ENCODE peak calls at places on chromosomes 13 and 19, in eight cellular contexts. One of them, this sample, is unnamed.

GRCh38 chr13:109586509-109587346 is 199.7 kb downstream of the IRS2 start:
- DNase-seq in right lobe of liver: no peak
- DNase-seq in heart right ventricle: no peak
- DNase-seq in T-helper 2 cell: no peak
- DNase-seq in GM03348: no peak
- DNase-seq in NCI-H82: no peak
- DNase-seq in T-cell: no peak
- DNase-seq in heart left ventricle: no peak
- DNase-seq in this sample: no peak

GRCh38 chr13:75841905-75842304 is 205.8 kb downstream of the LMO7 start:
- DNase-seq in right lobe of liver: no peak
- DNase-seq in heart right ventricle: no peak
- DNase-seq in T-helper 2 cell: no peak
- DNase-seq in GM03348: no peak
- DNase-seq in NCI-H82: no peak
- DNase-seq in T-cell: no peak
- DNase-seq in heart left ventricle: no peak
- DNase-seq in this sample: no peak

GRCh38 chr13:77213644-77214043 is 113.2 kb downstream of the MYCBP2 start:
- DNase-seq in right lobe of liver: no peak
- DNase-seq in heart right ventricle: no peak
- DNase-seq in T-helper 2 cell: no peak
- DNase-seq in GM03348: no peak
- DNase-seq in NCI-H82: no peak
- DNase-seq in T-cell: no peak
- DNase-seq in heart left ventricle: no peak
- DNase-seq in this sample: no peak

GRCh38 chr13:85698236-85698635 is 101.0 kb downstream of the SLITRK6 start:
- DNase-seq in right lobe of liver: no peak
- DNase-seq in heart right ventricle: no peak
- DNase-seq in T-helper 2 cell: no peak
- DNase-seq in GM03348: no peak
- DNase-seq in NCI-H82: no peak
- DNase-seq in T-cell: no peak
- DNase-seq in heart left ventricle: no peak
- DNase-seq in this sample: no peak

GRCh38 chr19:34666200-34666957 is 10.6 kb downstream of the SCGB2B2 start:
- DNase-seq in right lobe of liver: no peak
- DNase-seq in heart right ventricle: no peak
- DNase-seq in T-helper 2 cell: no peak
- DNase-seq in GM03348: no peak
- DNase-seq in NCI-H82: no peak
- DNase-seq in T-cell: no peak
- DNase-seq in heart left ventricle: no peak
- DNase-seq in this sample: no peak

GRCh38 chr19:16139752-16140151 is 3.7 kb upstream of the HSH2D start:
- DNase-seq in right lobe of liver: no peak
- DNase-seq in heart right ventricle: no peak
- DNase-seq in T-helper 2 cell: no peak
- DNase-seq in GM03348: no peak
- DNase-seq in NCI-H82: no peak
- DNase-seq in T-cell: no peak
- DNase-seq in heart left ventricle: no peak
- DNase-seq in this sample: no peak

GRCh38 chr19:35545855-35546381 is 492 bp downstream of the TMEM147 start:
- DNase-seq in right lobe of liver: no peak
- DNase-seq in heart right ventricle: peak
- DNase-seq in T-helper 2 cell: no peak
- DNase-seq in GM03348: peak
- DNase-seq in NCI-H82: peak
- DNase-seq in T-cell: peak
- DNase-seq in heart left ventricle: no peak
- DNase-seq in this sample: no peak

GRCh38 chr19:48686103-48686502 is 9.7 kb upstream of the FUT2 start:
- DNase-seq in right lobe of liver: no peak
- DNase-seq in heart right ventricle: no peak
- DNase-seq in T-helper 2 cell: no peak
- DNase-seq in GM03348: no peak
- DNase-seq in NCI-H82: peak
- DNase-seq in T-cell: no peak
- DNase-seq in heart left ventricle: no peak
- DNase-seq in this sample: no peak

GRCh38 chr13:48564046-48564445 is 31.2 kb upstream of the RCBTB2 start:
- DNase-seq in right lobe of liver: no peak
- DNase-seq in heart right ventricle: no peak
- DNase-seq in T-helper 2 cell: no peak
- DNase-seq in GM03348: no peak
- DNase-seq in NCI-H82: no peak
- DNase-seq in T-cell: no peak
- DNase-seq in heart left ventricle: no peak
- DNase-seq in this sample: no peak

GRCh38 chr13:21124853-21125252 is 51.5 kb downstream of the SKA3 start:
- DNase-seq in right lobe of liver: no peak
- DNase-seq in heart right ventricle: no peak
- DNase-seq in T-helper 2 cell: no peak
- DNase-seq in GM03348: no peak
- DNase-seq in NCI-H82: peak
- DNase-seq in T-cell: no peak
- DNase-seq in heart left ventricle: no peak
- DNase-seq in this sample: no peak

GRCh38 chr19:4060621-4061177 is 6.0 kb downstream of the ZBTB7A start:
- DNase-seq in right lobe of liver: no peak
- DNase-seq in heart right ventricle: no peak
- DNase-seq in T-helper 2 cell: no peak
- DNase-seq in GM03348: no peak
- DNase-seq in NCI-H82: no peak
- DNase-seq in T-cell: no peak
- DNase-seq in heart left ventricle: no peak
- DNase-seq in this sample: no peak

GRCh38 chr13:22883961-22884360 is 296.8 kb upstream of the SGCG start:
- DNase-seq in right lobe of liver: no peak
- DNase-seq in heart right ventricle: no peak
- DNase-seq in T-helper 2 cell: no peak
- DNase-seq in GM03348: no peak
- DNase-seq in NCI-H82: no peak
- DNase-seq in T-cell: no peak
- DNase-seq in heart left ventricle: no peak
- DNase-seq in this sample: no peak